ENCODE peak calls at places on chromosomes 3 and 15, in eight cellular contexts. E is Panc1, T is upper lobe of left lung, N is HepG2, R is GM12878, A is GM23338, H is HCT116, M is K562. F is an unnamed sample.

GRCh38 chr3:12553921-12554391 is 2.9 kb upstream of the MKRN2 start:
- ATAC-seq in E (peak), T (no peak), N (no peak), R (peak), A (no peak), H (no peak), M (no peak), F (no peak)

GRCh38 chr15:64678126-64678819 is 97.1 kb downstream of the RBPMS2 start:
- ATAC-seq in E (no peak), T (no peak), N (no peak), R (no peak), A (no peak), H (no peak), M (no peak), F (no peak)

GRCh38 chr15:90149609-90150340 is 47.5 kb upstream of the IDH2 start:
- ATAC-seq in E (peak), T (no peak), N (peak), R (no peak), A (no peak), H (no peak), M (peak), F (no peak)

GRCh38 chr15:76293361-76293760 is 17.9 kb downstream of the ETFA start:
- ATAC-seq in E (no peak), T (no peak), N (no peak), R (no peak), A (no peak), H (no peak), M (no peak), F (no peak)

GRCh38 chr3:76308541-76308940 is 523.2 kb upstream of the ZNF717 start:
- ATAC-seq in E (no peak), T (no peak), N (no peak), R (no peak), A (no peak), H (no peak), M (no peak), F (peak)

GRCh38 chr3:32818431-32819085 is 761 bp downstream of the TRIM71 start:
- ATAC-seq in E (no peak), T (no peak), N (no peak), R (no peak), A (no peak), H (no peak), M (no peak), F (no peak)

GRCh38 chr3:14274999-14275961 is 96.7 kb downstream of the LSM3 start:
- ATAC-seq in E (no peak), T (no peak), N (peak), R (peak), A (peak), H (peak), M (peak), F (no peak)

GRCh38 chr3:67685499-67685898 is 31.1 kb upstream of the SUCLG2 start:
- ATAC-seq in E (no peak), T (no peak), N (no peak), R (peak), A (no peak), H (no peak), M (no peak), F (no peak)

GRCh38 chr15:88382482-88382983 is 84.7 kb downstream of the MRPL46 start:
- ATAC-seq in E (no peak), T (no peak), N (no peak), R (no peak), A (peak), H (no peak), M (no peak), F (no peak)

GRCh38 chr3:71728632-71729342 is 3.6 kb upstream of the EIF4E3 start:
- ATAC-seq in E (no peak), T (no peak), N (no peak), R (no peak), A (peak), H (no peak), M (no peak), F (no peak)

GRCh38 chr3:4994823-4995499 is 15.7 kb downstream of the BHLHE40 start:
- ATAC-seq in E (peak), T (no peak), N (peak), R (peak), A (peak), H (peak), M (peak), F (peak)

GRCh38 chr3:197811343-197811742 is 20.3 kb downstream of the LRCH3 start:
- ATAC-seq in E (no peak), T (no peak), N (no peak), R (no peak), A (no peak), H (no peak), M (peak), F (peak)

GRCh38 chr15:78302579-78302978 is 3.2 kb upstream of the SKIC8 start:
- ATAC-seq in E (no peak), T (no peak), N (no peak), R (peak), A (no peak), H (no peak), M (no peak), F (no peak)

GRCh38 chr15:89358435-89358754 is 23.8 kb upstream of the POLG start:
- ATAC-seq in E (peak), T (no peak), N (no peak), R (peak), A (peak), H (peak), M (no peak), F (no peak)

GRCh38 chr3:100761211-100761921 is 52.1 kb downstream of the TFG start:
- ATAC-seq in E (peak), T (no peak), N (peak), R (peak), A (peak), H (peak), M (peak), F (no peak)

GRCh38 chr3:141860766-141861513 is 15.5 kb upstream of the ATP1B3 start:
- ATAC-seq in E (no peak), T (no peak), N (peak), R (no peak), A (no peak), H (no peak), M (peak), F (no peak)

GRCh38 chr3:51682526-51682925 is 11.5 kb downstream of the TEX264 start:
- ATAC-seq in E (no peak), T (no peak), N (no peak), R (no peak), A (no peak), H (no peak), M (no peak), F (no peak)

GRCh38 chr3:192181151-192181550 is 546.2 kb downstream of the FGF12 start:
- ATAC-seq in E (no peak), T (peak), N (no peak), R (no peak), A (no peak), H (no peak), M (no peak), F (no peak)

GRCh38 chr3:188752850-188753249 is 418.9 kb upstream of the TPRG1 start:
- ATAC-seq in E (no peak), T (no peak), N (no peak), R (no peak), A (no peak), H (no peak), M (no peak), F (no peak)

GRCh38 chr15:62712455-62712839 is 330.1 kb upstream of the TPM1 start:
- ATAC-seq in E (no peak), T (no peak), N (no peak), R (no peak), A (no peak), H (no peak), M (no peak), F (no peak)

GRCh38 chr3:96863129-96863740 is 48.8 kb downstream of the EPHA6 start:
- ATAC-seq in E (no peak), T (no peak), N (peak), R (peak), A (peak), H (no peak), M (no peak), F (no peak)

GRCh38 chr15:77855871-77856270 is 221.6 kb downstream of the TBC1D2B start:
- ATAC-seq in E (no peak), T (no peak), N (no peak), R (no peak), A (no peak), H (no peak), M (no peak), F (no peak)

GRCh38 chr3:126322181-126322967 is 34.8 kb downstream of the KLF15 start:
- ATAC-seq in E (no peak), T (no peak), N (peak), R (no peak), A (no peak), H (no peak), M (no peak), F (no peak)

GRCh38 chr3:83003917-83004316 is 1242.5 kb upstream of the GBE1 start:
- ATAC-seq in E (no peak), T (no peak), N (no peak), R (no peak), A (peak), H (no peak), M (no peak), F (no peak)

GRCh38 chr3:39139442-39139841 is 13.9 kb downstream of the CSRNP1 start:
- ATAC-seq in E (no peak), T (no peak), N (no peak), R (no peak), A (no peak), H (no peak), M (no peak), F (no peak)

GRCh38 chr3:187150599-187150998 is 11.3 kb upstream of the RPL39L start:
- ATAC-seq in E (no peak), T (no peak), N (peak), R (peak), A (peak), H (peak), M (peak), F (no peak)

GRCh38 chr15:92122259-92122658 is 268.8 kb downstream of the SLCO3A1 start:
- ATAC-seq in E (no peak), T (no peak), N (no peak), R (no peak), A (no peak), H (no peak), M (no peak), F (no peak)

GRCh38 chr3:105791919-105792786 is 76.7 kb downstream of the CBLB start:
- ATAC-seq in E (no peak), T (peak), N (peak), R (no peak), A (no peak), H (no peak), M (no peak), F (peak)

GRCh38 chr3:132435239-132435910 is 18.1 kb downstream of the DNAJC13 start:
- ATAC-seq in E (no peak), T (no peak), N (no peak), R (no peak), A (no peak), H (no peak), M (no peak), F (no peak)

GRCh38 chr15:42012241-42012640 is 8.6 kb downstream of the PLA2G4E start:
- ATAC-seq in E (no peak), T (peak), N (peak), R (no peak), A (peak), H (no peak), M (no peak), F (no peak)

GRCh38 chr3:99499235-99499798 is 139.1 kb upstream of the COL8A1 start:
- ATAC-seq in E (peak), T (peak), N (peak), R (peak), A (peak), H (peak), M (peak), F (peak)

GRCh38 chr15:56464893-56465520 is at the start of gene MNS1:
- ATAC-seq in E (peak), T (peak), N (peak), R (peak), A (peak), H (peak), M (peak), F (peak)
- TF ChIP-seq POLR2AphosphoS5 in E (no peak), T (no peak), N (no peak), R (peak), A (peak), H (no peak), M (no peak), F (no peak)

DNA sequence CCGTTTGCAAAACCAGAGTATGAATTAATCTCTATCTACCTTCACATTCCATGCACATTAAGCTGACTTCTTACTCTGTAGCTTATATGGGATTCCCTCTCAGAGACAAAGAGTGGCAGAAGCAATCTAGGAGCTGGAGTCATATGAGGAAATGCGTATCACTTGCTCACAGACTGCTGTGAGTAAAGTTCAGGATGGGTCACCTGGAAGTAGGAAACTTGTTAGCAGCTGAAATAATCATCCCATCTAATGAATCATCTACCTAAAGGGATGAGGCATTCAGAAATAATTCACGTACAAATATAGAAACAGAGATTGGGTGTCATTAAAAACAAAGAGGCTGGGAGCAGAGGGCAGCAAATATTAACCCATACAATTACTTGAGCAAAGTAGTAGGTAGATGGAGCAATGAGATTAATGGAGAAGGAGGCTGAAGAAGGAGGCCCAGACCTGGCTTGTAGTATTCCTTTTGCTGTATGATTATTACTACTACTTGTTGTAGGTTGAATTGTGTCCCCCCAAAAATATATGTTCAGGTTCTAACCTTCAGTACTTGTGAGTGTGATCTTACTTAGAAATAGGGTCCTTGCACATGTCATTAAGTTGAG is 866.3 kb downstream of the ROBO2 start:
- ATAC-seq in E (no peak), T (no peak), N (no peak), R (no peak), A (no peak), H (no peak), M (no peak), F (no peak)
- TF ChIP-seq POLR2AphosphoS5 in E (no peak), T (no peak), N (no peak), R (no peak), A (no peak), H (no peak), M (no peak), F (no peak)

GRCh38 chr3:61925721-61926120 is 364.4 kb downstream of the PTPRG start:
- ATAC-seq in E (no peak), T (no peak), N (no peak), R (no peak), A (no peak), H (no peak), M (no peak), F (no peak)

GRCh38 chr3:61928776-61929175 is 367.4 kb downstream of the PTPRG start:
- ATAC-seq in E (no peak), T (no peak), N (no peak), R (no peak), A (no peak), H (no peak), M (no peak), F (no peak)

GRCh38 chr3:61928020-61928419 is 366.6 kb downstream of the PTPRG start:
- ATAC-seq in E (no peak), T (no peak), N (no peak), R (peak), A (no peak), H (no peak), M (no peak), F (no peak)

GRCh38 chr3:61926913-61927312 is 365.5 kb downstream of the PTPRG start:
- ATAC-seq in E (no peak), T (no peak), N (no peak), R (no peak), A (no peak), H (no peak), M (no peak), F (peak)

DNA sequence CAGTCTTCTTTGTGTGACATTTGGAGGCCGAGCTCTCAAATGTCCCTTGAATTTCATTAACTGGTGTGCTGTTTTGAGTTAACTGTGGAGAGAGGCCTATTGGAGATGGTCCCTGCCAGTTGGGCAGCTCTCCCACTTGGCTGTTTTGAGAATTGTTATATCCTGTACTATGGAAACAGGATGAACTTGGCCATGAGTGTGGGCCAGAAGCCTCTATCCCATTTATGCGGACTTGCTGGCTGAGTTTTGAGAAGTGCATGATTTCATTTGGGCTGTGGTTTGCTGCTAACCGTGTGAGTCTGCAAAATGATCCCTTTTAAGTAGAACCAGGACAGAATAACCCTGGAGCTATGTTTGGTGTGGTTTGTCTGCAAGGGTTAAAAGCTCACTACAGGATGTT is 366.0 kb downstream of the PTPRG start:
- ATAC-seq in E (no peak), T (peak), N (no peak), R (no peak), A (no peak), H (no peak), M (no peak), F (peak)
- TF ChIP-seq POLR2AphosphoS5 in E (no peak), T (no peak), N (no peak), R (no peak), A (no peak), H (no peak), M (no peak), F (peak)

GRCh38 chr3:115659861-115660260 is 36.6 kb downstream of the GAP43 start:
- ATAC-seq in E (no peak), T (no peak), N (no peak), R (no peak), A (no peak), H (no peak), M (no peak), F (no peak)

GRCh38 chr3:115658032-115658336 is 34.7 kb downstream of the GAP43 start:
- ATAC-seq in E (no peak), T (no peak), N (no peak), R (no peak), A (no peak), H (no peak), M (peak), F (no peak)

GRCh38 chr3:115657168-115657567 is 33.9 kb downstream of the GAP43 start:
- ATAC-seq in E (no peak), T (no peak), N (no peak), R (no peak), A (no peak), H (peak), M (no peak), F (no peak)

GRCh38 chr3:115659253-115659652 is 35.9 kb downstream of the GAP43 start:
- ATAC-seq in E (no peak), T (no peak), N (no peak), R (peak), A (no peak), H (no peak), M (no peak), F (no peak)

DNA sequence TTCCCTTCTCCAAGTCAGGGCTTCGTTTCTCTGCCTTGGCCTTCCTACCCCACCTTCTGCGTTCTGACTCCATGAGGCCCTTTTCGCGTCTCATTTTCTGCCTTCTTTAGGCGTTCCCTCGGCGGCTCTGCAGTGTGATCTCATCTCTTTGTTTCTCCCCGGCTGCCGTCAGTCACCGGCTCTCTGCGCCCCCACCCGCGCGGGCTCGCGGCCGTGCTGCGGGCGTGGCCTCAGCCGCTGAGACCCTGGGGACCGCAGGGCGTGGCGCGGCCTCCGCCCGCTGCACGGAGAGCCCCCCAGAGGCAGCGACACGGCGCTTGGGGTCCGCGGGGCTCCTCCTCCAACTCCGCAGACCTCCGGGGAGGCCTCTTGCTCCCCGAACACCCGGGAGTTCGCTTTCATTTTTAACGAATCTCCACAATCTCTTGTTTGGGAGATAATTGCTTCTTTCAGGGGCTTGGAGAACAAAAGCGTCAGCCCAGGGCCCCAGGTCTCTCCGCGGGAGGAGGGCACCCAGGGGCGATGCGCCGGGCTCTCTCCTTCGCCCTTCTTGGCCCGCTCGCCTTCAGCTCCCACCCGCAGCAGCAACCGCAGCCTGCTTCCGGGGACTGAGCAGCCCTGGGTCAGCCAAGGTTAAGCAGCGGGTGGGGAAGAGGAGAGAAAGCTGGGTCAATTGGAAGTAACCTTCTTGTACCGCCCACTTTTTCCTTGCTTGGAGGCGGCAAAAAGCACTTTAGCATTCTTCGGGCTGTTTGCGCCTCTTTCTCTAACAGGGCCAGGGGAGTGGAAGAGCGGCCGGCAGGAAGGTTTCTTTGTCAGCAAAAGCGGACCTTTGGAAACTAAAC is 35.2 kb downstream of the GAP43 start:
- ATAC-seq in E (peak), T (peak), N (peak), R (peak), A (peak), H (peak), M (peak), F (peak)
- TF ChIP-seq POLR2AphosphoS5 in E (no peak), T (peak), N (no peak), R (no peak), A (peak), H (peak), M (no peak), F (peak)

DNA sequence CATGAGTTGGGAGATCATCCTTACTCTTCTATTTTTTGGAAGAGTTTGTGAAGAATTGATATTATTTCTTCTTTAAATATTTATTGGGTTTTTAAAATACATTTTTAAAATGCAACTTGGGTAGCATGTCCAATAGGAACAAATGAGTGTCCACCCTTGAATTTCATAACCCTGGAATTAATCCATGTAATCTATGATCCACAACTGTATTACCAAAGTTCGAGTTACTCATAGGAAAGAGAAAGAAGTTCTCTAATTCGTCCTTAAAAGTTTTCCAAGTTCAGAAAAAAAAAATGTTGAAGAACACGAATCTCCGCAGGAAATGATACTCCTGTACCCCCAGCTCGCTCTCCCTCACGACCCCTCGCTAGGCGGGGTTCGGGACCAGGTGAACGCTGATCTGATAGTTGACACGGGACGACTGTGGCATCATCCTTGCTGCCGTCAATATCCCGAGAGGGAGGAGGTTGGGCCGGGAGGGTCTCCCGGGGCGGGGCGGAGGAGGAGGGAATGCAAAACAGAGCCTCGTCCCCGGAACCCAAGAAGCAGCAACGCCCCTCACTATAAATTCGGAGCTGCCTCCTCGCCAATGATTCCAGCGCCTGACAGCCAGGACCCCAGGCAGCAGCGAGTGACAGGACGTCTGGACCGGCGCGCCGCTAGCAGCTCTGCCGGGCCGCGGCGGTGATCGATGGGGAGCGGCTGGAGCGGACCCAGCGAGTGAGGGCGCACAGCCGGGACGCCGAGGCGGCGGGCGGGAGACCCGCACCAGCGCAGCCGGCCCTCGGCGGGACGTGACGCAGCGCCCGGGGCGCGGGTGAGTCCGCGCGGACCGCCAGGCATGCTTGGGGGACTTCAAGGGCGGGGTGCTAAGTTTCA is at the start of gene AGTR1:
- ATAC-seq in E (peak), T (peak), N (peak), R (no peak), A (peak), H (no peak), M (no peak), F (peak)
- TF ChIP-seq POLR2AphosphoS5 in E (no peak), T (no peak), N (peak), R (no peak), A (no peak), H (no peak), M (no peak), F (peak)